ENCODE peak calls at places on chromosomes 2 and 18, in five cellular contexts. One of them, this sample, is unnamed.

GRCh38 chr2:104290566-104290891 is 563.4 kb upstream of the POU3F3 start:
- DNase-seq in HepG2: no peak
- DNase-seq in GM12878: no peak
- DNase-seq in A549: peak; percentile 29
- DNase-seq in WTC11: no peak
- DNase-seq in this sample: no peak

GRCh38 chr2:199804831-199805230 is 46.2 kb downstream of the FTCDNL1 start:
- DNase-seq in A549: no peak
- DNase-seq in HepG2: no peak
- DNase-seq in WTC11: no peak
- DNase-seq in GM12878: no peak
- DNase-seq in this sample: no peak

GRCh38 chr2:27622921-27623384 is 5.9 kb downstream of the CCDC121 start:
- DNase-seq in A549: no peak
- DNase-seq in GM12878: no peak
- DNase-seq in HepG2: no peak
- DNase-seq in WTC11: no peak
- DNase-seq in this sample: no peak

GRCh38 chr2:47201224-47201623 is 46.1 kb upstream of the STPG4 start:
- DNase-seq in WTC11: no peak
- DNase-seq in A549: no peak
- DNase-seq in HepG2: no peak
- DNase-seq in GM12878: no peak
- DNase-seq in this sample: no peak

GRCh38 chr2:127122351-127123027 is 15.5 kb upstream of the BIN1 start:
- DNase-seq in WTC11: no peak
- DNase-seq in HepG2: no peak
- DNase-seq in A549: no peak
- DNase-seq in GM12878: no peak
- DNase-seq in this sample: no peak

GRCh38 chr2:35503311-35503710 is 852.3 kb upstream of the CRIM1 start:
- DNase-seq in HepG2: no peak
- DNase-seq in WTC11: no peak
- DNase-seq in GM12878: no peak
- DNase-seq in A549: no peak
- DNase-seq in this sample: no peak

GRCh38 chr2:134089454-134089853 is 164.4 kb upstream of the MGAT5 start:
- DNase-seq in HepG2: peak; percentile 59
- DNase-seq in GM12878: no peak
- DNase-seq in A549: no peak
- DNase-seq in WTC11: no peak
- DNase-seq in this sample: no peak

GRCh38 chr2:45237128-45237527 is 227.9 kb upstream of the SIX2 start:
- DNase-seq in A549: no peak
- DNase-seq in HepG2: no peak
- DNase-seq in GM12878: no peak
- DNase-seq in WTC11: no peak
- DNase-seq in this sample: no peak

GRCh38 chr2:239193925-239194687 is 206.7 kb downstream of the HDAC4 start:
- DNase-seq in WTC11: peak; percentile 42
- DNase-seq in HepG2: no peak
- DNase-seq in A549: peak; percentile 14
- DNase-seq in GM12878: no peak
- DNase-seq in this sample: no peak

GRCh38 chr2:235414422-235414821 is 79.4 kb upstream of the AGAP1 start:
- DNase-seq in HepG2: no peak
- DNase-seq in WTC11: no peak
- DNase-seq in GM12878: no peak
- DNase-seq in A549: no peak
- DNase-seq in this sample: no peak

GRCh38 chr2:102523647-102524046 is 50.6 kb downstream of the SLC9A4 start:
- DNase-seq in GM12878: no peak
- DNase-seq in WTC11: no peak
- DNase-seq in A549: no peak
- DNase-seq in HepG2: no peak
- DNase-seq in this sample: no peak

GRCh38 chr18:48326901-48327675 is 82.1 kb downstream of the ZBTB7C start:
- DNase-seq in A549: no peak
- DNase-seq in GM12878: no peak
- DNase-seq in WTC11: no peak
- DNase-seq in HepG2: no peak
- DNase-seq in this sample: no peak

GRCh38 chr2:28709101-28709500 is 42.5 kb upstream of the PPP1CB start:
- DNase-seq in WTC11: no peak
- DNase-seq in A549: peak; percentile 12
- DNase-seq in HepG2: peak; percentile 53
- DNase-seq in GM12878: no peak
- DNase-seq in this sample: no peak

GRCh38 chr18:53906681-53907080 is 317.8 kb downstream of the MBD2 start:
- DNase-seq in GM12878: no peak
- DNase-seq in HepG2: no peak
- DNase-seq in WTC11: no peak
- DNase-seq in A549: no peak
- DNase-seq in this sample: no peak

GRCh38 chr2:119820275-119820674 is 60.6 kb downstream of the PTPN4 start:
- DNase-seq in GM12878: no peak
- DNase-seq in WTC11: no peak
- DNase-seq in HepG2: no peak
- DNase-seq in A549: peak; percentile 58
- DNase-seq in this sample: no peak

GRCh38 chr18:43789234-43790000 is 512.1 kb upstream of the SYT4 start:
- DNase-seq in HepG2: no peak
- DNase-seq in GM12878: no peak
- DNase-seq in A549: no peak
- DNase-seq in WTC11: no peak
- DNase-seq in this sample: no peak

GRCh38 chr2:63654959-63655358 is 66.2 kb downstream of the MDH1 start:
- DNase-seq in GM12878: peak; percentile 26
- DNase-seq in HepG2: no peak
- DNase-seq in A549: no peak
- DNase-seq in WTC11: no peak
- DNase-seq in this sample: no peak

GRCh38 chr2:176832086-176832485 is 380.5 kb upstream of the HNRNPA3 start:
- DNase-seq in HepG2: no peak
- DNase-seq in WTC11: no peak
- DNase-seq in A549: no peak
- DNase-seq in GM12878: no peak
- DNase-seq in this sample: no peak

GRCh38 chr2:239298126-239298804 is 102.6 kb downstream of the HDAC4 start:
- DNase-seq in GM12878: no peak
- DNase-seq in WTC11: no peak
- DNase-seq in A549: no peak
- DNase-seq in HepG2: no peak
- DNase-seq in this sample: no peak

GRCh38 chr2:240245706-240246105 is 105.2 kb upstream of the OTOS start:
- DNase-seq in A549: no peak
- DNase-seq in GM12878: no peak
- DNase-seq in HepG2: no peak
- DNase-seq in WTC11: no peak
- DNase-seq in this sample: no peak

GRCh38 chr2:221203138-221203537 is 369.0 kb downstream of the EPHA4 start:
- DNase-seq in WTC11: no peak
- DNase-seq in HepG2: no peak
- DNase-seq in GM12878: peak; percentile 20
- DNase-seq in A549: no peak
- DNase-seq in this sample: no peak

GRCh38 chr2:237674731-237675276 is 47.4 kb downstream of the LRRFIP1 start:
- DNase-seq in A549: no peak
- DNase-seq in WTC11: peak; percentile 70
- DNase-seq in GM12878: peak; percentile 77
- DNase-seq in HepG2: peak; percentile 66
- DNase-seq in this sample: no peak

GRCh38 chr2:160401895-160402294 is 91.7 kb downstream of the RBMS1 start:
- DNase-seq in HepG2: no peak
- DNase-seq in WTC11: no peak
- DNase-seq in A549: no peak
- DNase-seq in GM12878: no peak
- DNase-seq in this sample: no peak

GRCh38 chr2:173448938-173449471 is 94.3 kb downstream of the CDCA7 start:
- DNase-seq in GM12878: peak; percentile 34
- DNase-seq in WTC11: peak; percentile 94
- DNase-seq in A549: peak; percentile 90
- DNase-seq in HepG2: peak; percentile 87
- DNase-seq in this sample: peak; percentile 68

GRCh38 chr2:153101187-153101586 is 377.4 kb downstream of the RPRM start:
- DNase-seq in A549: no peak
- DNase-seq in HepG2: peak; percentile 23
- DNase-seq in GM12878: no peak
- DNase-seq in WTC11: no peak
- DNase-seq in this sample: no peak

GRCh38 chr2:217933326-217933993 is 69.3 kb downstream of the TNS1 start:
- DNase-seq in A549: no peak
- DNase-seq in WTC11: no peak
- DNase-seq in HepG2: no peak
- DNase-seq in GM12878: no peak
- DNase-seq in this sample: no peak

GRCh38 chr2:232489516-232490220 is 2.0 kb upstream of the ECEL1 start:
- DNase-seq in WTC11: no peak
- DNase-seq in HepG2: no peak
- DNase-seq in GM12878: no peak
- DNase-seq in A549: no peak
- DNase-seq in this sample: no peak

DNA sequence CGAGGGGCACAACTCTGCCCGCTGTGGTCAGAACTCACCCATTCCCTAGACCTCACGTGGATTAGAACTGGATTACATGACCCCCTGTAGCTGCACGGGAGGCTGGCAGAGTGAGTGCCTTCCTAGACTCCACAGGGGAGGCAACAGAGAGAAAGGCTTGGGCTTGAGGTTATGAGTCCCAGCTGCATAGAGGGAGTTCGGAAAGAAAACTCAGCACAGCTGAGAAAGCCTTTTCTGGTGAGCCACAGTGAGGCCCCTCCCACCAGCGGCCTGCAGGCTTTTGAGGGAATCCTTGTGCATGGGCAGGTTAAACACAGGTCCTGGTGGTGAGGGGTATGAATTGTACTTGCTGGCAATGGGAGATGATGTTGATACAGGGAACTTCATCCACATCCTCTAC is 217.3 kb downstream of the FHOD3 start:
- DNase-seq in GM12878: no peak
- DNase-seq in WTC11: peak; percentile 42
- DNase-seq in A549: no peak
- DNase-seq in HepG2: no peak
- DNase-seq in this sample: no peak
- TF ChIP-seq ESRRA in GM12878: no peak
- TF ChIP-seq ESRRA in WTC11: no peak
- TF ChIP-seq ESRRA in A549: no peak
- TF ChIP-seq ESRRA in HepG2: no peak
- TF ChIP-seq ESRRA in this sample: no peak

DNA sequence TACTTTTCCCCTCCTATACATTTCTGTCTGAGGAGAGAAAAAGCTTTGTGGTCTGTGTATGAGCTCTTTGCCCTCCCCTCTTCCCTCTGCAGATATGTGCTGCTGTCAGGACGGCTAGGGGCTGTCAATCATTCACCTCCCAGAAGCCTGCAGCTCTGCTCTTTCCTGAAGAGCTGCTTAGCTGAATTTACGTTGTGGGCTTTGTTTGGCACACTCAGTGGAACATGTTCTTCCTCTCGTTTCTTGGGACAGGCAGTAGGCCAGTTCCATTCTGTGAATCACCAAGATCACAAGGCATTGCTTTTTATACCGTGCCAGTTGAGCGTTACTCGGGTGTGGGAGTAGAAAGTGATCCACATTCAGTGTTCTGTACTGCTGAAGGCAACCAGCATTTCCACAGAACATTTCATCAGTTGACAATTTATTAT is 136.7 kb downstream of the LAMA3 start:
- DNase-seq in HepG2: no peak
- DNase-seq in GM12878: no peak
- DNase-seq in A549: no peak
- DNase-seq in WTC11: no peak
- DNase-seq in this sample: no peak
- TF ChIP-seq ESRRA in HepG2: no peak
- TF ChIP-seq ESRRA in GM12878: no peak
- TF ChIP-seq ESRRA in A549: no peak
- TF ChIP-seq ESRRA in WTC11: no peak
- TF ChIP-seq ESRRA in this sample: no peak

DNA sequence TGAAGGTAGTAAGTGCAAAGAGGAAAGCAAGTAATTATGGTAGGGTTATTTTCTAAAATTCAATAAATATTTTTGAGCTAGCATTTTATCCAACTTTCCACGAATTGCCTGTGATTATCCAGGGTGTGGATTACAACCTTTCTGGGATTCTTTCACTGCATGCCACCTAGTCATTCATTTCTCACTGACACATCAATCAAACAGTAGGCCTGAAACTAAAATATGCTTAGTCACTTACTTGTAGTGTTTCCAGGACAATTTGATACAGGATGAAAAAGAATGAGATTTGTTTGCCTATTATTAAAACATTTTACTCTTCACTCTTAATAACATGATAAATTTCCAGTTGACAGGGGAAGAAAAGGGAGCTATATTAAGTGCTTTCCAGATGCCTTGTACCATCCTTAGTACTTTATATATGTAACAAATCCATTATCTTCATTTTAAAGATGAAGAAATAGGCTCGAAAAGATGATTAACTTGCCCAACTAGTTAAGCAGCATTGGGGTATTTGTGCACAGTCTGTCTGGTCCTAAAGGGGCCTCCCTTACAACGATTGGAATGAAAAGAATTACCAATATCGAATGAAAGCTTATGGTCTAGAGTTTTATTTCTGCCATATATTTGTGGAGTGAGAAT is 70.4 kb downstream of the KCTD1 start:
- DNase-seq in A549: peak; percentile 80
- DNase-seq in HepG2: no peak
- DNase-seq in WTC11: no peak
- DNase-seq in GM12878: no peak
- DNase-seq in this sample: no peak
- TF ChIP-seq ESRRA in A549: no peak
- TF ChIP-seq ESRRA in HepG2: no peak
- TF ChIP-seq ESRRA in WTC11: no peak
- TF ChIP-seq ESRRA in GM12878: no peak
- TF ChIP-seq ESRRA in this sample: no peak

DNA sequence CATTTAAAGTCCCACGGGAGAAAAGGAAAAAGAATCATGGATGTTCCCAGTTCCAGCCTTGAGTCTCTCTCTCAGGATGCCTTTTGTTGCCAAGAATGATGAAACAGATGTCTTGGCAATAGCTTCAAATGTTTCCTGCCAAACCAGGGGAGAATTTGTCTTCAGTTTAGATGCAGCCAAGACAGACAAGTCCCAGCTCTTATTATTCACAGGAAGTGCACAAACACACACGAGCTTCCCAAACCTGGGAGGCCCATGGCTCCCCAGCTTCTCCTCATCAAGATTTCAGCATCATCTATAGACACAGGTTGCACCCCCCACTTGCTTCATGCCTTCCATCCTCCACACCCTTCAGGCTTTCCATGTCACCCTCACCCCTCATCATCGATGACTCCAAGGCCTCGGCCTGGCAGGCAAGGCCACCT is 45.9 kb downstream of the HS1BP3 start:
- DNase-seq in WTC11: no peak
- DNase-seq in HepG2: no peak
- DNase-seq in GM12878: no peak
- DNase-seq in A549: no peak
- DNase-seq in this sample: no peak
- TF ChIP-seq ESRRA in WTC11: no peak
- TF ChIP-seq ESRRA in HepG2: no peak
- TF ChIP-seq ESRRA in GM12878: no peak
- TF ChIP-seq ESRRA in A549: no peak
- TF ChIP-seq ESRRA in this sample: no peak

This sample was measured in K562.